ENCODE peak calls at places on chromosomes 4 and X, in six cellular contexts. One of them, this sample, is unnamed.

GRCh38 chr4:52925531-52925968 is 63.4 kb downstream of the RASL11B start:
- ATAC-seq in HepG2: no peak
- ATAC-seq in upper lobe of left lung: no peak
- ATAC-seq in K562: no peak
- ATAC-seq in A549: no peak
- ATAC-seq in GM12878: no peak
- ATAC-seq in this sample: no peak

GRCh38 chrX:43703211-43703791 is 47.2 kb downstream of the MAOA start:
- ATAC-seq in HepG2: peak
- ATAC-seq in upper lobe of left lung: peak
- ATAC-seq in K562: no peak
- ATAC-seq in A549: peak
- ATAC-seq in GM12878: no peak
- ATAC-seq in this sample: peak

GRCh38 chr4:85776579-85776978 is 301.6 kb downstream of the ARHGAP24 start:
- ATAC-seq in HepG2: no peak
- ATAC-seq in upper lobe of left lung: no peak
- ATAC-seq in K562: no peak
- ATAC-seq in A549: no peak
- ATAC-seq in GM12878: no peak
- ATAC-seq in this sample: no peak

GRCh38 chr4:6892190-6892908 is 17.3 kb upstream of the TBC1D14 start:
- ATAC-seq in HepG2: peak
- ATAC-seq in upper lobe of left lung: peak
- ATAC-seq in K562: peak
- ATAC-seq in A549: peak
- ATAC-seq in GM12878: peak
- ATAC-seq in this sample: peak

GRCh38 chr4:67581208-67581857 is 22.8 kb downstream of the STAP1 start:
- ATAC-seq in HepG2: no peak
- ATAC-seq in upper lobe of left lung: no peak
- ATAC-seq in K562: no peak
- ATAC-seq in A549: no peak
- ATAC-seq in GM12878: peak
- ATAC-seq in this sample: no peak

GRCh38 chr4:38462659-38463058 is 201.3 kb upstream of the KLF3 start:
- ATAC-seq in HepG2: no peak
- ATAC-seq in upper lobe of left lung: no peak
- ATAC-seq in K562: no peak
- ATAC-seq in A549: no peak
- ATAC-seq in GM12878: no peak
- ATAC-seq in this sample: no peak

GRCh38 chrX:70449457-70449966 is 4.9 kb downstream of the DLG3 start:
- ATAC-seq in HepG2: no peak
- ATAC-seq in upper lobe of left lung: no peak
- ATAC-seq in K562: no peak
- ATAC-seq in A549: no peak
- ATAC-seq in GM12878: no peak
- ATAC-seq in this sample: no peak

GRCh38 chrX:82813671-82814078 is 694.4 kb upstream of the POU3F4 start:
- ATAC-seq in HepG2: no peak
- ATAC-seq in upper lobe of left lung: no peak
- ATAC-seq in K562: no peak
- ATAC-seq in A549: peak
- ATAC-seq in GM12878: no peak
- ATAC-seq in this sample: no peak

GRCh38 chrX:9644335-9644734 is 121.3 kb downstream of the GPR143 start:
- ATAC-seq in HepG2: no peak
- ATAC-seq in upper lobe of left lung: no peak
- ATAC-seq in K562: no peak
- ATAC-seq in A549: no peak
- ATAC-seq in GM12878: peak
- ATAC-seq in this sample: no peak

GRCh38 chr4:113565702-113566012 is 195.9 kb downstream of the CAMK2D start:
- ATAC-seq in HepG2: no peak
- ATAC-seq in upper lobe of left lung: no peak
- ATAC-seq in K562: no peak
- ATAC-seq in A549: no peak
- ATAC-seq in GM12878: no peak
- ATAC-seq in this sample: no peak

GRCh38 chr4:174086829-174087799 is 196.4 kb downstream of the FBXO8 start:
- ATAC-seq in HepG2: no peak
- ATAC-seq in upper lobe of left lung: no peak
- ATAC-seq in K562: no peak
- ATAC-seq in A549: no peak
- ATAC-seq in GM12878: no peak
- ATAC-seq in this sample: no peak

GRCh38 chrX:136259543-136259942 is 8.3 kb upstream of the MAP7D3 start:
- ATAC-seq in HepG2: no peak
- ATAC-seq in upper lobe of left lung: peak
- ATAC-seq in K562: no peak
- ATAC-seq in A549: no peak
- ATAC-seq in GM12878: no peak
- ATAC-seq in this sample: peak

GRCh38 chr4:29805871-29806480 is 914.2 kb upstream of the PCDH7 start:
- ATAC-seq in HepG2: no peak
- ATAC-seq in upper lobe of left lung: no peak
- ATAC-seq in K562: no peak
- ATAC-seq in A549: no peak
- ATAC-seq in GM12878: no peak
- ATAC-seq in this sample: no peak

GRCh38 chr4:106851686-106852085 is 184.4 kb downstream of the DKK2 start:
- ATAC-seq in HepG2: no peak
- ATAC-seq in upper lobe of left lung: no peak
- ATAC-seq in K562: no peak
- ATAC-seq in A549: no peak
- ATAC-seq in GM12878: no peak
- ATAC-seq in this sample: no peak

GRCh38 chr4:742096-742741 is 36.6 kb downstream of the PCGF3 start:
- ATAC-seq in HepG2: peak
- ATAC-seq in upper lobe of left lung: no peak
- ATAC-seq in K562: peak
- ATAC-seq in A549: peak
- ATAC-seq in GM12878: no peak
- ATAC-seq in this sample: no peak

GRCh38 chrX:13110427-13111324 is 66.3 kb upstream of the FAM9C start:
- ATAC-seq in HepG2: no peak
- ATAC-seq in upper lobe of left lung: peak
- ATAC-seq in K562: no peak
- ATAC-seq in A549: peak
- ATAC-seq in GM12878: no peak
- ATAC-seq in this sample: peak
- TF ChIP-seq EP300 in HepG2: no peak
- TF ChIP-seq EP300 in upper lobe of left lung: peak
- TF ChIP-seq EP300 in K562: peak
- TF ChIP-seq EP300 in A549: peak
- TF ChIP-seq EP300 in GM12878: no peak
- TF ChIP-seq EP300 in this sample: no peak

GRCh38 chrX:8048466-8048865 is 121.3 kb upstream of the PNPLA4 start:
- ATAC-seq in HepG2: no peak
- ATAC-seq in upper lobe of left lung: no peak
- ATAC-seq in K562: no peak
- ATAC-seq in A549: no peak
- ATAC-seq in GM12878: peak
- ATAC-seq in this sample: no peak
- TF ChIP-seq EP300 in HepG2: no peak
- TF ChIP-seq EP300 in upper lobe of left lung: no peak
- TF ChIP-seq EP300 in K562: no peak
- TF ChIP-seq EP300 in A549: no peak
- TF ChIP-seq EP300 in GM12878: no peak
- TF ChIP-seq EP300 in this sample: no peak

DNA sequence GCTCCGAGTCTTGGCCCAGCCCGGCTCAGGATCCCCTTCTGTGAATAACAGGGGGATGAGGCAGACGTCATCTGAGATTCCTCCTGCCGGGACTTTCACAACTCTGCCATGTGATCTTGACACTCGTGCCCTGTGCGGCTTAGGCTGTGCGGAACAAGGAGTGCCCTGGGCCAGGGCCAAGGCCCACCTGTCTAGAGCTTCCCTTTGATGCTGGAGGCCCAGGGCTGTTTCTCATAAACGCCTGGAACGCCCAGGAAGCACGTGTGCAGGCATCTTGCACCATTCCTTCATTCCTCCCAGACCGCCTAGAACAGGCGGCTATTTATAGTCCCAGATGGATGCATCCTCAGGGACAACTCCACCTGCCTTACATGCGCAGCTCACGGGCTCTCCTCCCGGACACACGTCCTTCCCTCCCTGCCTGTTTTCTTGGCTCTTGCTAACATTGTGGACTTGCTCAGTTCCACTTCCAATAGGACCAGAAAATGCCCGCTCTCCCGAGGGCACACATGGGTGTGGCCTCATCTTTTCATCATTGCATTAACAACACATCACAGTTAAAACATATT is 57.3 kb downstream of the ABLIM2 start:
- ATAC-seq in HepG2: no peak
- ATAC-seq in upper lobe of left lung: peak
- ATAC-seq in K562: no peak
- ATAC-seq in A549: peak
- ATAC-seq in GM12878: no peak
- ATAC-seq in this sample: peak
- TF ChIP-seq EP300 in HepG2: no peak
- TF ChIP-seq EP300 in upper lobe of left lung: no peak
- TF ChIP-seq EP300 in K562: no peak
- TF ChIP-seq EP300 in A549: no peak
- TF ChIP-seq EP300 in GM12878: no peak
- TF ChIP-seq EP300 in this sample: no peak

GRCh38 chr4:122046255-122046654 is 94.4 kb upstream of the TRPC3 start:
- ATAC-seq in HepG2: no peak
- ATAC-seq in upper lobe of left lung: no peak
- ATAC-seq in K562: no peak
- ATAC-seq in A549: no peak
- ATAC-seq in GM12878: no peak
- ATAC-seq in this sample: no peak

GRCh38 chr4:122047706-122048425 is 96.0 kb upstream of the TRPC3 start:
- ATAC-seq in HepG2: no peak
- ATAC-seq in upper lobe of left lung: no peak
- ATAC-seq in K562: no peak
- ATAC-seq in A549: no peak
- ATAC-seq in GM12878: no peak
- ATAC-seq in this sample: no peak

GRCh38 chr4:122041312-122041711 is 89.5 kb upstream of the TRPC3 start:
- ATAC-seq in HepG2: no peak
- ATAC-seq in upper lobe of left lung: no peak
- ATAC-seq in K562: no peak
- ATAC-seq in A549: no peak
- ATAC-seq in GM12878: no peak
- ATAC-seq in this sample: no peak

GRCh38 chr4:122044496-122044895 is 92.6 kb upstream of the TRPC3 start:
- ATAC-seq in HepG2: no peak
- ATAC-seq in upper lobe of left lung: no peak
- ATAC-seq in K562: no peak
- ATAC-seq in A549: no peak
- ATAC-seq in GM12878: no peak
- ATAC-seq in this sample: no peak

DNA sequence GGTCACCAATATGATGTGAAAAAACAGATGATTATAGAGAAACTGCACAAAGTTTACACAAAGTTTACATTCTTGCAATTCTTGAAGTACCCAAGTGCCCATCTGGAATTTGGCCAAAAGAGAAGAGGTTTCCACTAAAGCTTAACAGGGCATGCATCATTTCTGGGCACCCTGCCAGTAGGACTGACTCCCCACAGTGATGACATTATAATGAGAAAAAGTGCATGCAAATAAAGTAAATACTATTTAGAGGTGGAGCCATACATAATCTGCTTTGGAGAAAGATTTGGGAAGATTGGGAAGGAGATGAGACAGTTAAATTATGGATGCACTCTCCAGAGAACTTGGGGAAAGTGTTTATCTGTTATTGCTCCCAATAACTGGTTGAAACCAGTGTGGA is 93.7 kb upstream of the TRPC3 start:
- ATAC-seq in HepG2: no peak
- ATAC-seq in upper lobe of left lung: no peak
- ATAC-seq in K562: no peak
- ATAC-seq in A549: no peak
- ATAC-seq in GM12878: no peak
- ATAC-seq in this sample: no peak
- TF ChIP-seq EP300 in HepG2: no peak
- TF ChIP-seq EP300 in upper lobe of left lung: no peak
- TF ChIP-seq EP300 in K562: no peak
- TF ChIP-seq EP300 in A549: no peak
- TF ChIP-seq EP300 in GM12878: no peak
- TF ChIP-seq EP300 in this sample: no peak

DNA sequence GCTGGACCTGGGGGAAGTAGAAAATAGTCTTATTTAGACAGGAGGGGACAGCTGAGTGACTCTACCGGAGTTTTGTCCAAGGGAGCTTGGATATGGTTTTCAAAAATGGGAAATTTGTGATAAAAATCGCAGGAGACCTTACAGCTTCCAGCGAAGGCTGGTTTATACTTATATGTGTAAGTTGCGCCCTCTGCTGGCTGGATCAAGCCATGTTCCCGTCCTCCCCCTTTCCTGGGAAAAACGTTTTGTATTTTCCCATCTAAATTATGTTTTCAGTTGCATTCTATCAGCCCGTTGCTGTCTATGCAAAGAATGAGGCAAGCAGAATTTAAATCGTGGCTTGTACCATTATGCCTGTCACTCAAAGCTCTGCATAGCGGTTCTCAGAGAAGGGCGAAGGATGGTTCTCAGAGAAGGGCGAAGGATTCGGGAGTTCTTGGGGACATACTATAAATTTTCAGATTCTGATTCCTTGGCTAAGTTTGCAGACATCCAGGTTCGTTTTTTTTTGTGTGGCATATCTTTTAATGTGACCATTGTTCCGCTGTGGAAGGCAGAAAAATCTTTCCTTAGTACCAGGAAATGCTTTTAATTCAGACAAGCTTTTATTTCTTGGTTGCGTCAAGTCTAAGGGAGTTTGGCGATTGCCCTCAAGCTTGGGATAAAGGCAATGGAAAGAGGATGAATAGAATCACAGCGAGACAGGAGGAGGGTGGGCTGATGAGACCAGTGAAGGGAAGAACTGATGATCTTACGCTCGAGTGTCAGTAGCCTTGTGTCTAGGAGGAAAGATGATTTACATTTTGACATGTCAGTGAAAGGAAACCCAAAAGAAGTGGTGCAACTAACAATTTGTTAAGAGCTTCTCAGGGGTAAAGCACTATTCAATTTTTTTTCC is 128.5 kb upstream of the ARX start:
- ATAC-seq in HepG2: peak
- ATAC-seq in upper lobe of left lung: peak
- ATAC-seq in K562: peak
- ATAC-seq in A549: peak
- ATAC-seq in GM12878: peak
- ATAC-seq in this sample: no peak
- TF ChIP-seq EP300 in HepG2: no peak
- TF ChIP-seq EP300 in upper lobe of left lung: no peak
- TF ChIP-seq EP300 in K562: no peak
- TF ChIP-seq EP300 in A549: no peak
- TF ChIP-seq EP300 in GM12878: no peak
- TF ChIP-seq EP300 in this sample: no peak

GRCh38 chr4:15990570-15991285 is 27.8 kb upstream of the FGFBP2 start:
- ATAC-seq in HepG2: no peak
- ATAC-seq in upper lobe of left lung: no peak
- ATAC-seq in K562: no peak
- ATAC-seq in A549: no peak
- ATAC-seq in GM12878: no peak
- ATAC-seq in this sample: no peak
- TF ChIP-seq EP300 in HepG2: no peak
- TF ChIP-seq EP300 in upper lobe of left lung: no peak
- TF ChIP-seq EP300 in K562: no peak
- TF ChIP-seq EP300 in A549: no peak
- TF ChIP-seq EP300 in GM12878: no peak
- TF ChIP-seq EP300 in this sample: no peak

This sample was measured in gastroesophageal sphincter.